ENCODE peak calls at places on chromosomes 1 and 21, in nine cellular contexts. One of them, this sample, is unnamed.

GRCh38 chr1:78045600-78045849 is 241 bp upstream of the GIPC2 start:
- DNase-seq in fibroblast of mammary gland: peak
- DNase-seq in CD8-positive, alpha-beta T cell: no peak
- DNase-seq in choroid plexus epithelial cell: no peak
- DNase-seq in astrocyte of the spinal cord: no peak
- DNase-seq in brain microvascular endothelial cell: no peak
- DNase-seq in B cell: no peak
- DNase-seq in nephron progenitor cell: no peak
- DNase-seq in AG09309: no peak
- DNase-seq in this sample: no peak

GRCh38 chr1:26771643-26772321 is 16.0 kb upstream of the PIGV start:
- DNase-seq in fibroblast of mammary gland: peak
- DNase-seq in CD8-positive, alpha-beta T cell: no peak
- DNase-seq in choroid plexus epithelial cell: peak
- DNase-seq in astrocyte of the spinal cord: peak
- DNase-seq in brain microvascular endothelial cell: peak
- DNase-seq in B cell: no peak
- DNase-seq in nephron progenitor cell: no peak
- DNase-seq in AG09309: peak
- DNase-seq in this sample: no peak

GRCh38 chr1:15948600-15949452 is 27.1 kb downstream of the ZBTB17 start:
- DNase-seq in fibroblast of mammary gland: peak
- DNase-seq in CD8-positive, alpha-beta T cell: no peak
- DNase-seq in choroid plexus epithelial cell: peak
- DNase-seq in astrocyte of the spinal cord: peak
- DNase-seq in brain microvascular endothelial cell: peak
- DNase-seq in B cell: no peak
- DNase-seq in nephron progenitor cell: no peak
- DNase-seq in AG09309: peak
- DNase-seq in this sample: no peak

GRCh38 chr1:31297273-31298247 is 728 bp downstream of the ZCCHC17 start:
- DNase-seq in fibroblast of mammary gland: peak
- DNase-seq in CD8-positive, alpha-beta T cell: no peak
- DNase-seq in choroid plexus epithelial cell: peak
- DNase-seq in astrocyte of the spinal cord: peak
- DNase-seq in brain microvascular endothelial cell: peak
- DNase-seq in B cell: peak
- DNase-seq in nephron progenitor cell: no peak
- DNase-seq in AG09309: no peak
- DNase-seq in this sample: no peak

GRCh38 chr1:154418062-154418897 is 13.1 kb downstream of the IL6R start:
- DNase-seq in fibroblast of mammary gland: peak
- DNase-seq in CD8-positive, alpha-beta T cell: no peak
- DNase-seq in choroid plexus epithelial cell: peak
- DNase-seq in astrocyte of the spinal cord: peak
- DNase-seq in brain microvascular endothelial cell: no peak
- DNase-seq in B cell: no peak
- DNase-seq in nephron progenitor cell: no peak
- DNase-seq in AG09309: no peak
- DNase-seq in this sample: no peak

GRCh38 chr1:46516551-46516950 is 26.9 kb downstream of the DMBX1 start:
- DNase-seq in fibroblast of mammary gland: no peak
- DNase-seq in CD8-positive, alpha-beta T cell: no peak
- DNase-seq in choroid plexus epithelial cell: no peak
- DNase-seq in astrocyte of the spinal cord: no peak
- DNase-seq in brain microvascular endothelial cell: no peak
- DNase-seq in B cell: no peak
- DNase-seq in nephron progenitor cell: no peak
- DNase-seq in AG09309: no peak
- DNase-seq in this sample: no peak

GRCh38 chr21:44013380-44014088 is 1.4 kb downstream of the TRAPPC10 start:
- DNase-seq in fibroblast of mammary gland: no peak
- DNase-seq in CD8-positive, alpha-beta T cell: peak
- DNase-seq in choroid plexus epithelial cell: peak
- DNase-seq in astrocyte of the spinal cord: no peak
- DNase-seq in brain microvascular endothelial cell: no peak
- DNase-seq in B cell: peak
- DNase-seq in nephron progenitor cell: no peak
- DNase-seq in AG09309: no peak
- DNase-seq in this sample: no peak

GRCh38 chr1:186536272-186536905 is 75.5 kb upstream of the PDC start:
- DNase-seq in fibroblast of mammary gland: peak
- DNase-seq in CD8-positive, alpha-beta T cell: no peak
- DNase-seq in choroid plexus epithelial cell: peak
- DNase-seq in astrocyte of the spinal cord: peak
- DNase-seq in brain microvascular endothelial cell: peak
- DNase-seq in B cell: no peak
- DNase-seq in nephron progenitor cell: no peak
- DNase-seq in AG09309: no peak
- DNase-seq in this sample: no peak

GRCh38 chr1:28176492-28177470 is at the start of gene PTAFR:
- DNase-seq in fibroblast of mammary gland: no peak
- DNase-seq in CD8-positive, alpha-beta T cell: no peak
- DNase-seq in choroid plexus epithelial cell: no peak
- DNase-seq in astrocyte of the spinal cord: no peak
- DNase-seq in brain microvascular endothelial cell: no peak
- DNase-seq in B cell: peak
- DNase-seq in nephron progenitor cell: no peak
- DNase-seq in AG09309: no peak
- DNase-seq in this sample: no peak

DNA sequence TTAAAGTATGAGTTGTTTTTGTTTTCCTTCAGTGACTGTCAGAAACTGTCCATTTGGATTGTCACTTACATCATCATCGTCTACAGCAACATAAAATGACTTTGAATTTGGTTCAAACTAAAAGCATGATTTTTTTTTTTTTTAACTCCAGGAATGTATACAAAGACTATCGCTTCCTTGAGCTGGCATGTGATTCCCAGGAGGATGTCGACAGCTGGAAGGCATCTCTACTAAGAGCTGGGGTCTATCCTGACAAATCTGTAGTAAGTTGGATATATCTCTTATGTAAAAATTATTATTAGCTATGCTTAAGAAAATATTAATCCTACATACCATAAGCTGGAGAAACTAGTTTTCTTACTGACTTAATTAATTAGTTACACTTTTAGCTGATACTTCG is 111.9 kb upstream of the C1orf105 start:
- DNase-seq in fibroblast of mammary gland: no peak
- DNase-seq in CD8-positive, alpha-beta T cell: no peak
- DNase-seq in choroid plexus epithelial cell: peak
- DNase-seq in astrocyte of the spinal cord: no peak
- DNase-seq in brain microvascular endothelial cell: no peak
- DNase-seq in B cell: no peak
- DNase-seq in nephron progenitor cell: no peak
- DNase-seq in AG09309: no peak
- DNase-seq in this sample: no peak
- TF ChIP-seq CTCF in fibroblast of mammary gland: no peak
- TF ChIP-seq CTCF in CD8-positive, alpha-beta T cell: no peak
- TF ChIP-seq CTCF in choroid plexus epithelial cell: no peak
- TF ChIP-seq CTCF in astrocyte of the spinal cord: no peak
- TF ChIP-seq CTCF in brain microvascular endothelial cell: no peak
- TF ChIP-seq CTCF in B cell: no peak
- TF ChIP-seq CTCF in nephron progenitor cell: no peak
- TF ChIP-seq CTCF in AG09309: no peak
- TF ChIP-seq CTCF in this sample: no peak

GRCh38 chr1:235059221-235059620 is 69.4 kb downstream of the TOMM20 start:
- DNase-seq in fibroblast of mammary gland: no peak
- DNase-seq in CD8-positive, alpha-beta T cell: no peak
- DNase-seq in choroid plexus epithelial cell: no peak
- DNase-seq in astrocyte of the spinal cord: no peak
- DNase-seq in brain microvascular endothelial cell: no peak
- DNase-seq in B cell: no peak
- DNase-seq in nephron progenitor cell: no peak
- DNase-seq in AG09309: no peak
- DNase-seq in this sample: no peak

GRCh38 chr1:235057385-235058306 is 71.0 kb downstream of the TOMM20 start:
- DNase-seq in fibroblast of mammary gland: no peak
- DNase-seq in CD8-positive, alpha-beta T cell: no peak
- DNase-seq in choroid plexus epithelial cell: no peak
- DNase-seq in astrocyte of the spinal cord: no peak
- DNase-seq in brain microvascular endothelial cell: no peak
- DNase-seq in B cell: no peak
- DNase-seq in nephron progenitor cell: no peak
- DNase-seq in AG09309: no peak
- DNase-seq in this sample: no peak

GRCh38 chr1:235054961-235055360 is 73.7 kb downstream of the TOMM20 start:
- DNase-seq in fibroblast of mammary gland: no peak
- DNase-seq in CD8-positive, alpha-beta T cell: no peak
- DNase-seq in choroid plexus epithelial cell: no peak
- DNase-seq in astrocyte of the spinal cord: no peak
- DNase-seq in brain microvascular endothelial cell: no peak
- DNase-seq in B cell: no peak
- DNase-seq in nephron progenitor cell: no peak
- DNase-seq in AG09309: no peak
- DNase-seq in this sample: no peak

GRCh38 chr1:235058695-235059094 is 69.9 kb downstream of the TOMM20 start:
- DNase-seq in fibroblast of mammary gland: no peak
- DNase-seq in CD8-positive, alpha-beta T cell: no peak
- DNase-seq in choroid plexus epithelial cell: no peak
- DNase-seq in astrocyte of the spinal cord: no peak
- DNase-seq in brain microvascular endothelial cell: no peak
- DNase-seq in B cell: no peak
- DNase-seq in nephron progenitor cell: no peak
- DNase-seq in AG09309: no peak
- DNase-seq in this sample: no peak

GRCh38 chr1:235056937-235057336 is 71.7 kb downstream of the TOMM20 start:
- DNase-seq in fibroblast of mammary gland: peak
- DNase-seq in CD8-positive, alpha-beta T cell: no peak
- DNase-seq in choroid plexus epithelial cell: no peak
- DNase-seq in astrocyte of the spinal cord: no peak
- DNase-seq in brain microvascular endothelial cell: no peak
- DNase-seq in B cell: no peak
- DNase-seq in nephron progenitor cell: no peak
- DNase-seq in AG09309: no peak
- DNase-seq in this sample: no peak
- TF ChIP-seq CTCF in fibroblast of mammary gland: no peak
- TF ChIP-seq CTCF in CD8-positive, alpha-beta T cell: no peak
- TF ChIP-seq CTCF in choroid plexus epithelial cell: no peak
- TF ChIP-seq CTCF in astrocyte of the spinal cord: no peak
- TF ChIP-seq CTCF in brain microvascular endothelial cell: no peak
- TF ChIP-seq CTCF in B cell: no peak
- TF ChIP-seq CTCF in nephron progenitor cell: no peak
- TF ChIP-seq CTCF in AG09309: no peak
- TF ChIP-seq CTCF in this sample: no peak

GRCh38 chr1:14467112-14467511 is 131.4 kb upstream of the KAZN start:
- DNase-seq in fibroblast of mammary gland: no peak
- DNase-seq in CD8-positive, alpha-beta T cell: no peak
- DNase-seq in choroid plexus epithelial cell: no peak
- DNase-seq in astrocyte of the spinal cord: no peak
- DNase-seq in brain microvascular endothelial cell: no peak
- DNase-seq in B cell: no peak
- DNase-seq in nephron progenitor cell: no peak
- DNase-seq in AG09309: no peak
- DNase-seq in this sample: no peak
- TF ChIP-seq CTCF in fibroblast of mammary gland: no peak
- TF ChIP-seq CTCF in CD8-positive, alpha-beta T cell: no peak
- TF ChIP-seq CTCF in choroid plexus epithelial cell: no peak
- TF ChIP-seq CTCF in astrocyte of the spinal cord: no peak
- TF ChIP-seq CTCF in brain microvascular endothelial cell: no peak
- TF ChIP-seq CTCF in B cell: no peak
- TF ChIP-seq CTCF in nephron progenitor cell: no peak
- TF ChIP-seq CTCF in AG09309: peak
- TF ChIP-seq CTCF in this sample: peak

GRCh38 chr21:38511662-38512243 is 13.5 kb upstream of the ERG start:
- DNase-seq in fibroblast of mammary gland: no peak
- DNase-seq in CD8-positive, alpha-beta T cell: no peak
- DNase-seq in choroid plexus epithelial cell: no peak
- DNase-seq in astrocyte of the spinal cord: no peak
- DNase-seq in brain microvascular endothelial cell: no peak
- DNase-seq in B cell: no peak
- DNase-seq in nephron progenitor cell: no peak
- DNase-seq in AG09309: no peak
- DNase-seq in this sample: no peak
- TF ChIP-seq CTCF in fibroblast of mammary gland: no peak
- TF ChIP-seq CTCF in CD8-positive, alpha-beta T cell: no peak
- TF ChIP-seq CTCF in choroid plexus epithelial cell: no peak
- TF ChIP-seq CTCF in astrocyte of the spinal cord: no peak
- TF ChIP-seq CTCF in brain microvascular endothelial cell: no peak
- TF ChIP-seq CTCF in B cell: no peak
- TF ChIP-seq CTCF in nephron progenitor cell: no peak
- TF ChIP-seq CTCF in AG09309: no peak
- TF ChIP-seq CTCF in this sample: no peak

GRCh38 chr1:182301467-182302198 is 90.0 kb downstream of the GLUL start:
- DNase-seq in fibroblast of mammary gland: peak
- DNase-seq in CD8-positive, alpha-beta T cell: no peak
- DNase-seq in choroid plexus epithelial cell: peak
- DNase-seq in astrocyte of the spinal cord: peak
- DNase-seq in brain microvascular endothelial cell: no peak
- DNase-seq in B cell: no peak
- DNase-seq in nephron progenitor cell: no peak
- DNase-seq in AG09309: peak
- DNase-seq in this sample: no peak
- TF ChIP-seq CTCF in fibroblast of mammary gland: peak
- TF ChIP-seq CTCF in CD8-positive, alpha-beta T cell: no peak
- TF ChIP-seq CTCF in choroid plexus epithelial cell: no peak
- TF ChIP-seq CTCF in astrocyte of the spinal cord: no peak
- TF ChIP-seq CTCF in brain microvascular endothelial cell: no peak
- TF ChIP-seq CTCF in B cell: no peak
- TF ChIP-seq CTCF in nephron progenitor cell: no peak
- TF ChIP-seq CTCF in AG09309: peak
- TF ChIP-seq CTCF in this sample: peak